ENCODE peak calls at places on chromosomes 11 and 22, in seven cellular contexts. P is CD4-positive, CD25-positive, alpha-beta regulatory T cell; I is NCI-H2029 treated with DMSO at 0.1 percent for 48 hours; S is mucosa of descending colon; K is EL; C is kidney epithelial cell; L is GM03348. F is an unnamed sample.

GRCh38 chr11:75035911-75036536 is 47.3 kb downstream of the NEU3 start:
- DNase-seq in I (peak), L (no peak), C (peak), K (peak), P (no peak), S (no peak), F (no peak)

GRCh38 chr11:12800032-12800671 is 125.9 kb downstream of the TEAD1 start:
- DNase-seq in S (no peak), I (peak), P (no peak), C (peak), L (peak), K (peak), F (peak)

GRCh38 chr11:6594142-6594768 is 9.2 kb downstream of the RRP8 start:
- DNase-seq in L (no peak), P (no peak), K (no peak), I (no peak), C (no peak), S (no peak), F (no peak)

GRCh38 chr22:22148905-22149304 is 95.7 kb upstream of the VPREB1 start:
- DNase-seq in C (no peak), P (no peak), L (no peak), S (no peak), I (no peak), K (no peak), F (no peak)

GRCh38 chr11:19605500-19606371 is 106.9 kb upstream of the NAV2 start:
- DNase-seq in K (no peak), I (no peak), C (no peak), S (no peak), P (no peak), L (peak), F (no peak)

GRCh38 chr11:55966391-55966790 is 3.4 kb downstream of the OR10AG1 start:
- DNase-seq in C (no peak), K (no peak), I (no peak), S (no peak), L (no peak), P (no peak), F (no peak)

GRCh38 chr22:19634206-19634536 is 80.1 kb upstream of the SEPTIN5 start:
- DNase-seq in C (no peak), K (no peak), S (no peak), L (no peak), I (no peak), P (no peak), F (no peak)

GRCh38 chr11:92776676-92777075 is 192.8 kb upstream of the MTNR1B start:
- DNase-seq in K (peak), L (peak), S (no peak), I (no peak), P (no peak), C (no peak), F (no peak)

GRCh38 chr11:108369064-108369463 is 98.3 kb downstream of the C11orf65 start:
- DNase-seq in L (no peak), S (no peak), P (no peak), I (no peak), C (no peak), K (peak), F (no peak)

GRCh38 chr11:125569913-125570621 is 790 bp downstream of the EI24 start:
- DNase-seq in P (no peak), C (no peak), I (no peak), K (peak), L (peak), S (no peak), F (no peak)

GRCh38 chr11:13375798-13376197 is 87.2 kb downstream of the BTBD10 start:
- DNase-seq in K (no peak), C (no peak), I (no peak), S (no peak), L (no peak), P (no peak), F (no peak)

GRCh38 chr11:22703561-22703960 is 37.1 kb downstream of the GAS2 start:
- DNase-seq in L (no peak), P (no peak), C (peak), I (peak), S (no peak), K (no peak), F (no peak)

GRCh38 chr22:47133263-47133662 is 370.8 kb downstream of the TBC1D22A start:
- DNase-seq in C (no peak), P (no peak), L (peak), K (no peak), S (no peak), I (no peak), F (peak)

GRCh38 chr11:45573728-45574127 is 91.7 kb downstream of the CHST1 start:
- DNase-seq in P (no peak), C (no peak), K (no peak), S (no peak), I (no peak), L (no peak), F (no peak)

GRCh38 chr11:120750647-120751419 is 239.3 kb downstream of the GRIK4 start:
- DNase-seq in K (no peak), L (no peak), S (no peak), I (no peak), C (no peak), P (no peak), F (no peak)

GRCh38 chr11:103898577-103899336 is 137.7 kb upstream of the DDI1 start:
- DNase-seq in K (no peak), I (no peak), P (no peak), S (no peak), L (no peak), C (no peak), F (no peak)

GRCh38 chr11:113255096-113255495 is 59.3 kb upstream of the TTC12 start:
- DNase-seq in C (no peak), P (no peak), I (no peak), S (no peak), K (peak), L (peak), F (no peak)

GRCh38 chr22:45538284-45538683 is 35.6 kb downstream of the FBLN1 start:
- DNase-seq in I (no peak), P (no peak), S (no peak), L (no peak), K (no peak), C (no peak), F (no peak)

GRCh38 chr11:69727266-69727665 is 23.4 kb upstream of the FGF19 start:
- DNase-seq in L (no peak), K (no peak), I (no peak), P (no peak), S (no peak), C (no peak), F (no peak)

GRCh38 chr22:24412274-24412673 is 15.1 kb upstream of the ADORA2A start:
- DNase-seq in I (no peak), S (peak), L (no peak), K (no peak), C (no peak), P (no peak), F (no peak)

GRCh38 chr11:77091146-77091940 is 11.3 kb upstream of the OMP start:
- DNase-seq in L (peak), P (peak), K (peak), C (no peak), S (peak), I (peak), F (peak)

GRCh38 chr22:35274154-35274871 is 17.0 kb downstream of the HMGXB4 start:
- DNase-seq in K (no peak), I (no peak), L (no peak), P (no peak), S (no peak), C (no peak), F (no peak)

GRCh38 chr22:37485006-37485713 is 1.0 kb downstream of the MFNG start:
- DNase-seq in C (no peak), S (peak), P (peak), K (no peak), L (no peak), I (no peak), F (no peak)

GRCh38 chr11:96033054-96033453 is 109.1 kb upstream of the MTMR2 start:
- DNase-seq in S (no peak), I (no peak), L (no peak), C (no peak), K (peak), P (no peak), F (no peak)

GRCh38 chr11:9859491-9860305 is 195.8 kb downstream of the SWAP70 start:
- DNase-seq in C (no peak), P (no peak), I (no peak), L (no peak), S (no peak), K (no peak), F (no peak)

GRCh38 chr11:132062541-132062940 is 692.1 kb downstream of the NTM start:
- DNase-seq in K (no peak), S (no peak), L (no peak), P (no peak), I (no peak), C (no peak), F (no peak)

GRCh38 chr11:116702772-116703360 is 69.9 kb downstream of the BUD13 start:
- DNase-seq in S (no peak), C (peak), P (no peak), L (no peak), K (no peak), I (no peak), F (no peak)

GRCh38 chr11:67275606-67276409 is 9.5 kb downstream of the GRK2 start:
- DNase-seq in P (no peak), I (no peak), S (peak), C (no peak), L (no peak), K (no peak), F (no peak)

GRCh38 chr11:65225284-65226102 is 36.3 kb upstream of the POLA2 start:
- DNase-seq in P (peak), I (no peak), C (no peak), K (peak), L (peak), S (peak), F (no peak)

GRCh38 chr22:45997077-45997774 is 20.3 kb upstream of the WNT7B start:
- DNase-seq in L (peak), P (no peak), C (peak), S (peak), K (peak), I (peak), F (peak)

F was measured in pancreas.